ENCODE peak calls at places on chromosome 16, in seven cellular contexts. One of them, this sample, is unnamed.

GRCh38 chr16:1048442-1049112 is 24.0 kb upstream of the SSTR5 start:
- DNase-seq in stimulated activated CD4-positive, alpha-beta T cell treated with anti-CD3 and anti-CD28 coated beads, Interleukin-4, amount 100 ng/mL, for 4 hours: no peak
- DNase-seq in NCI-H774: peak
- DNase-seq in endothelial cell: peak
- DNase-seq in HEK293T: peak
- DNase-seq in posterior cingulate gyrus: peak
- DNase-seq in CD8-positive, alpha-beta T cell: no peak
- DNase-seq in this sample: no peak

GRCh38 chr16:83961591-83961990 is 6.5 kb upstream of the NECAB2 start:
- DNase-seq in stimulated activated CD4-positive, alpha-beta T cell treated with anti-CD3 and anti-CD28 coated beads, Interleukin-4, amount 100 ng/mL, for 4 hours: no peak
- DNase-seq in NCI-H774: no peak
- DNase-seq in endothelial cell: no peak
- DNase-seq in HEK293T: no peak
- DNase-seq in posterior cingulate gyrus: no peak
- DNase-seq in CD8-positive, alpha-beta T cell: no peak
- DNase-seq in this sample: no peak

GRCh38 chr16:65950211-65950610 is 416.3 kb upstream of the CDH5 start:
- DNase-seq in stimulated activated CD4-positive, alpha-beta T cell treated with anti-CD3 and anti-CD28 coated beads, Interleukin-4, amount 100 ng/mL, for 4 hours: no peak
- DNase-seq in NCI-H774: no peak
- DNase-seq in endothelial cell: no peak
- DNase-seq in HEK293T: no peak
- DNase-seq in posterior cingulate gyrus: no peak
- DNase-seq in CD8-positive, alpha-beta T cell: no peak
- DNase-seq in this sample: no peak

GRCh38 chr16:88380099-88380498 is 2.7 kb upstream of the ZNF469 start:
- DNase-seq in stimulated activated CD4-positive, alpha-beta T cell treated with anti-CD3 and anti-CD28 coated beads, Interleukin-4, amount 100 ng/mL, for 4 hours: no peak
- DNase-seq in NCI-H774: no peak
- DNase-seq in endothelial cell: no peak
- DNase-seq in HEK293T: no peak
- DNase-seq in posterior cingulate gyrus: no peak
- DNase-seq in CD8-positive, alpha-beta T cell: no peak
- DNase-seq in this sample: no peak

GRCh38 chr16:22235839-22236745 is 30.0 kb downstream of the EEF2K start:
- DNase-seq in stimulated activated CD4-positive, alpha-beta T cell treated with anti-CD3 and anti-CD28 coated beads, Interleukin-4, amount 100 ng/mL, for 4 hours: no peak
- DNase-seq in NCI-H774: no peak
- DNase-seq in endothelial cell: no peak
- DNase-seq in HEK293T: no peak
- DNase-seq in posterior cingulate gyrus: no peak
- DNase-seq in CD8-positive, alpha-beta T cell: no peak
- DNase-seq in this sample: no peak

GRCh38 chr16:3101841-3102470 is 2.9 kb upstream of the ZSCAN10 start:
- DNase-seq in stimulated activated CD4-positive, alpha-beta T cell treated with anti-CD3 and anti-CD28 coated beads, Interleukin-4, amount 100 ng/mL, for 4 hours: peak
- DNase-seq in NCI-H774: no peak
- DNase-seq in endothelial cell: peak
- DNase-seq in HEK293T: no peak
- DNase-seq in posterior cingulate gyrus: no peak
- DNase-seq in CD8-positive, alpha-beta T cell: no peak
- DNase-seq in this sample: peak

GRCh38 chr16:64974381-64974780 is 147.5 kb downstream of the CDH11 start:
- DNase-seq in stimulated activated CD4-positive, alpha-beta T cell treated with anti-CD3 and anti-CD28 coated beads, Interleukin-4, amount 100 ng/mL, for 4 hours: no peak
- DNase-seq in NCI-H774: no peak
- DNase-seq in endothelial cell: no peak
- DNase-seq in HEK293T: no peak
- DNase-seq in posterior cingulate gyrus: no peak
- DNase-seq in CD8-positive, alpha-beta T cell: no peak
- DNase-seq in this sample: no peak

GRCh38 chr16:73064227-73064995 is 16.5 kb upstream of the ZFHX3 start:
- DNase-seq in stimulated activated CD4-positive, alpha-beta T cell treated with anti-CD3 and anti-CD28 coated beads, Interleukin-4, amount 100 ng/mL, for 4 hours: no peak
- DNase-seq in NCI-H774: no peak
- DNase-seq in endothelial cell: no peak
- DNase-seq in HEK293T: no peak
- DNase-seq in posterior cingulate gyrus: no peak
- DNase-seq in CD8-positive, alpha-beta T cell: no peak
- DNase-seq in this sample: no peak